ENCODE peak calls at places on chromosomes 2 and 18, in eight cellular contexts. U, J, P, Q, I, H, V and F are unnamed samples.

GRCh38 chr2:126700073-126700581 is 44.2 kb downstream of the GYPC start:
- DNase-seq in U (no peak), J (no peak), P (no peak), Q (no peak), I (no peak), H (no peak), V (peak), F (no peak)

GRCh38 chr18:46555724-46556123 is 101.3 kb downstream of the LOXHD1 start:
- DNase-seq in U (peak), J (peak), P (peak), Q (peak), I (no peak), H (no peak), V (peak), F (peak)

GRCh38 chr18:61833387-61833786 is 59.4 kb downstream of the RNF152 start:
- DNase-seq in U (no peak), J (no peak), P (peak), Q (no peak), I (no peak), H (no peak), V (peak), F (no peak)

GRCh38 chr2:126796931-126797621 is 101.6 kb upstream of the TEX51 start:
- DNase-seq in U (no peak), J (no peak), P (no peak), Q (no peak), I (peak), H (no peak), V (no peak), F (no peak)

GRCh38 chr2:70552501-70553333 is 909 bp downstream of the TGFA start:
- DNase-seq in U (peak), J (no peak), P (no peak), Q (peak), I (peak), H (no peak), V (no peak), F (no peak)

GRCh38 chr18:47458483-47458882 is 207.0 kb upstream of the SKOR2 start:
- DNase-seq in U (no peak), J (no peak), P (no peak), Q (no peak), I (no peak), H (no peak), V (no peak), F (no peak)

GRCh38 chr2:214543386-214543955 is 132.6 kb downstream of the VWC2L start:
- DNase-seq in U (no peak), J (no peak), P (peak), Q (no peak), I (no peak), H (no peak), V (peak), F (no peak)

GRCh38 chr2:211766689-211767088 is 771.9 kb downstream of the ERBB4 start:
- DNase-seq in U (no peak), J (no peak), P (no peak), Q (peak), I (peak), H (peak), V (no peak), F (no peak)

GRCh38 chr2:45607701-45608100 is 3.4 kb downstream of the SRBD1 start:
- DNase-seq in U (no peak), J (no peak), P (no peak), Q (no peak), I (no peak), H (no peak), V (no peak), F (no peak)

GRCh38 chr2:42036413-42036812 is 11.4 kb upstream of the PKDCC start:
- DNase-seq in U (no peak), J (no peak), P (no peak), Q (no peak), I (no peak), H (no peak), V (no peak), F (no peak)

DNA sequence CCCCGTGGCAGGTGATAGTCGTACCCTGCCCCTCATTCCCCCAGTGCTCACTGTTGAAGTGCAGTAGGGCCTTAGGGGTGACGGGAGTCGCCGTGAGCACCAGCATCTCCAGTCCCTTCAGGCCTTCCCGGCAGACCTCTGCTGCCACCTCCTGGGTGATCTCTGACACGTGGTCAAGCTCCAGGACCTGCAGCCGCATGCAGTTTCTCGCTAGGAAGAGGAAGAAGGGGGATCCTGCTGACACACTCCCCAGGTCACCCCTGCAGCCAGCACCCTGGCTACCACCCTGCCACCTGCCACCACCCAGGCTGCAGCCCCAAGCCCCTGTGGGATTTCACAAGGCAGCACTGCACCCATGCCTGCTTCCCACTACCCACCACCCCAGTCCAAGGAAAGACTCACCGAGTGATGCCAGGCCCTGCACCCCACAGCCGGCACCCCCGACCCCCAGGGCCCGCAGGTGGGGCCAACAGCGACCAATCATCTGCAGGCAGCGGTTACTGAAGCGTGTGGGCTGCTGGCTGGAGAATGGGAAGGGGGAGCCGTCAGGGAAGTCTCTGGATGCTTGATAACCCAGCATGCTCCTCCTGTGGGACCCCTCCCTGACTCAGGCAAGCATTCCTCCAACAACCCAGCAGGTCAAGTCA is 23.8 kb downstream of the FBXO41 start:
- DNase-seq in U (no peak), J (peak), P (peak), Q (peak), I (peak), H (no peak), V (peak), F (no peak)
- TF ChIP-seq CTCF in U (no peak), J (peak), P (peak), Q (no peak), I (peak), H (peak), V (peak), F (no peak)

GRCh38 chr2:68744517-68744916 is 9.9 kb downstream of the ARHGAP25 start:
- DNase-seq in U (no peak), J (no peak), P (no peak), Q (no peak), I (no peak), H (no peak), V (no peak), F (no peak)
- TF ChIP-seq CTCF in U (no peak), J (no peak), P (no peak), Q (no peak), I (no peak), H (no peak), V (peak), F (no peak)

GRCh38 chr2:152200101-152200500 is 24.5 kb upstream of the STAM2 start:
- DNase-seq in U (no peak), J (no peak), P (no peak), Q (no peak), I (no peak), H (no peak), V (peak), F (no peak)

GRCh38 chr2:152201466-152201830 is 25.9 kb upstream of the STAM2 start:
- DNase-seq in U (no peak), J (no peak), P (no peak), Q (no peak), I (no peak), H (no peak), V (no peak), F (no peak)

GRCh38 chr2:152200562-152201465 is 25.3 kb upstream of the STAM2 start:
- DNase-seq in U (peak), J (no peak), P (peak), Q (peak), I (peak), H (peak), V (peak), F (no peak)

DNA sequence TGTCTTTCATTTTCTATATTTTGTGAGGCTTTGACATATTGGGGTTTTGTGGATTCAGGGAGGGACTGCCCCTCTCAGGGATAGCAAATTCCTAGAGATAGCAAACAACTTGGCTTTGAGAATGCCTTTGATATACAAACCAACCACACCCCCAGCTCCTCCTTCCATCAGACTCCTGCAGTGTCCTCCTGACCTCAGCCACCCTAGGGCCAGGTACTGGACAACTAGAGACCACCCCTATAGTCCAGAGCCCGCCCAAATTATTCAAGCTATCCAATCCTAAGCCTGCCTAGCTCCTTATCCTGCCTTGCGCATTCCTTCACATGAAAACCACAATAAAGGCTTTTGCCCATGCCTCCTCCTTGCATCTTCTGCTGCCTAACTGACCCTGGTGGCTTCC is 22.9 kb upstream of the STAM2 start:
- DNase-seq in U (no peak), J (no peak), P (no peak), Q (no peak), I (no peak), H (no peak), V (no peak), F (no peak)
- TF ChIP-seq CTCF in U (no peak), J (no peak), P (no peak), Q (no peak), I (no peak), H (no peak), V (no peak), F (no peak)

DNA sequence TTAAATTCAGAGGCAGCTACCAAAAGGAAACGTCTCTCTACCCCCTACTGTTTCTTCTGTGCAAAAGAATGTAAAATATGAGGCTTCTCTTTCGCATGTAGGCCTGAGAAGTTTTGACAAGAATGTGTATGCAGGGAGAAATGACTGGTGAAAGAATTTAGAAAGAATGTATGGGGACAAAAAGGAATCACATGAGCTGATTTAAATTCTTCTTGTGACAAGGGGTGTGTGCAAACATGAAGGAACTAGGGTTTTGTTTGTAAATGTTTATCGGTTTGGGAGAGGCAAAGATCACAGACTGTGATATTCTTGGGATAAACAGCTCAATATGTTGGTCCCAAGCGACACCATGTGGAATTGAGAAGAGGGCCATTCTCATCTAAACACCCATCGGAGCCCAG is 345.2 kb upstream of the VRK2 start:
- DNase-seq in U (no peak), J (no peak), P (no peak), Q (no peak), I (no peak), H (no peak), V (peak), F (no peak)
- TF ChIP-seq CTCF in U (no peak), J (no peak), P (no peak), Q (no peak), I (no peak), H (no peak), V (no peak), F (no peak)

DNA sequence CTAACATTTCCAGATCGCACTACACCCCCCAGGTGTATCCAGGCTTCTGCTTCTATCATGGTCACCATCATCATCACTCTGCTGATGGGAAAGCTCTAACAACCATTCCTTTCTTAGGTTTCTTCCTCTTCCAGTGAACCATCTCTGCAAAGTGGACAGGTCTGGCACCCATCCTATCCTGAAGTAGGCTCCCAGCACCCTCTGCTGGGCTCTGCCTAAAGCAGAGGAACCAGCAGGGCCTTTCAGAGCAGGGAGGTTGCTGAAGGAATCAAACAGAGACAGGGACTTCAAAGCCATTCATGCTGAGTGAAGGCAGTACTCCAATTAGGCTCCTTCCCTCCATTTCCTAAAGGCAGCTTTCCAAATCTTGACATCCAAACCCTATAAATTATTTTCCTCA is 27.2 kb upstream of the SATB2 start:
- DNase-seq in U (no peak), J (no peak), P (peak), Q (peak), I (no peak), H (no peak), V (no peak), F (no peak)
- TF ChIP-seq CTCF in U (no peak), J (no peak), P (peak), Q (no peak), I (no peak), H (no peak), V (peak), F (no peak)

DNA sequence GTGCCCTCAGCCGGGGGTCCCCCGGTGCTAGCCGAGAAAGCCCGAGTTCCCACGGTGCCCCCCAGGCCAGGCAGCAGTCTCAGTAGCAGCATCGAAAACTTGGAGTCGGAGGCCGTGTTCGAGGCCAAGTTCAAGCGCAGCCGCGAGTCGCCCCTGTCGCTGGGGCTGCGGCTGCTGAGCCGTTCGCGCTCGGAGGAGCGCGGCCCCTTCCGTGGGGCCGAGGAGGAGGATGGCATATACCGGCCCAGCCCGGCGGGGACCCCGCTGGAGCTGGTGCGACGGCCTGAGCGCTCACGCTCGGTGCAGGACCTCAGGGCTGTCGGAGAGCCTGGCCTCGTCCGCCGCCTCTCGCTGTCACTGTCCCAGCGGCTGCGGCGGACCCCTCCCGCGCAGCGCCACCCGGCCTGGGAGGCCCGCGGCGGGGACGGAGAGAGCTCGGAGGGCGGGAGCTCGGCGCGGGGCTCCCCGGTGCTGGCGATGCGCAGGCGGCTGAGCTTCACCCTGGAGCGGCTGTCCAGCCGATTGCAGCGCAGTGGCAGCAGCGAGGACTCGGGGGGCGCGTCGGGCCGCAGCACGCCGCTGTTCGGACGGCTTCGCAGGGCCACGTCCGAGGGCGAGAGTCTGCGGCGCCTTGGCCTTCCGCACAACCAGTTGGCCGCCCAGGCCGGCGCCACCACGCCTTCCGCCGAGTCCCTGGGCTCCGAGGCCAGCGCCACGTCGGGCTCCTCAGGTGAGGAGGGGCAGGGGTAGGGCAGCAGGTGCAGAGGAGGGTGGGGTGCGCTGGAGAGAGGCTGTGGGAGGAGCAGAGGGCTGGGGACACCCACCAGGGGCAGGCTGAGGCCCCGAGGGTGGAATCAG is 14.1 kb upstream of the GMPPA start:
- DNase-seq in U (no peak), J (no peak), P (no peak), Q (peak), I (no peak), H (no peak), V (no peak), F (no peak)
- TF ChIP-seq CTCF in U (no peak), J (no peak), P (no peak), Q (no peak), I (no peak), H (no peak), V (no peak), F (no peak)

GRCh38 chr2:96547203-96547641 is 10.7 kb downstream of the ARID5A start:
- DNase-seq in U (no peak), J (no peak), P (no peak), Q (peak), I (no peak), H (no peak), V (no peak), F (no peak)

GRCh38 chr2:96546321-96546720 is 9.8 kb downstream of the ARID5A start:
- DNase-seq in U (peak), J (no peak), P (no peak), Q (no peak), I (no peak), H (no peak), V (no peak), F (no peak)

GRCh38 chr2:96548558-96549465 is 12.3 kb downstream of the ARID5A start:
- DNase-seq in U (no peak), J (no peak), P (no peak), Q (no peak), I (no peak), H (no peak), V (no peak), F (no peak)

GRCh38 chr2:96546797-96547196 is 10.2 kb downstream of the ARID5A start:
- DNase-seq in U (no peak), J (no peak), P (no peak), Q (no peak), I (no peak), H (no peak), V (no peak), F (no peak)

DNA sequence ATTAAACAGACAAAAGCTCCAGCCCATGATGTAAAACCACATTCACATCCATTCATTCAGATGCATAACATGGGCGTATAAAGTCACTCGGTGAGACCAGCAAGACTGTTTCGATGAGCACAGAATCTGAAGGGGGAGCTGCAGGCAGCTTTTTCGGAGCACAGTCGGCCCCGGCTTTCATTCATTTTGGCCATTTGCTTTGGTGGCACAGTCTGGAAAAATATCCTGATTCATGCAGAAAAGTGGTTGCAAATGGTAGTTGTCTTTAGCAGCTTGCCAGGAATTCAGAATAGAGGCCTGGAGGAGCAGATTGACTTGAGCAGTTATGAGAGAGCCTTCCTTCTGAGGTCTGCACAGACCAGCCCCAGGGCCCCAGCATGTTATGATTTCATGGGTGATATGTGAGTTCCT is 11.2 kb downstream of the ARID5A start:
- DNase-seq in U (no peak), J (no peak), P (no peak), Q (no peak), I (no peak), H (no peak), V (peak), F (no peak)
- TF ChIP-seq CTCF in U (no peak), J (no peak), P (no peak), Q (no peak), I (no peak), H (no peak), V (no peak), F (no peak)

GRCh38 chr18:45014047-45014501 is 333.4 kb downstream of the SETBP1 start:
- DNase-seq in U (no peak), J (no peak), P (no peak), Q (peak), I (no peak), H (peak), V (peak), F (no peak)
- TF ChIP-seq CTCF in U (no peak), J (peak), P (no peak), Q (no peak), I (no peak), H (no peak), V (peak), F (no peak)